ENCODE peak calls at places on chromosomes 12 and 14, in eight cellular contexts. S is neuronal stem cell; P is body of pancreas; N is Karpas-422; H is effector memory CD4-positive, alpha-beta T cell; O is CD8-positive, alpha-beta memory T cell; J is sigmoid colon; G is K562. F is an unnamed sample.
A peak's percentile ranks its signal among the peaks of the same experiment; 100 is the strongest.

GRCh38 chr12:122852336-122853275 is 17.3 kb downstream of the HIP1R start:
- DNase-seq in S (no peak), J (no peak), P (peak; percentile 38), O (no peak), N (no peak), G (no peak), H (no peak), F (no peak)

GRCh38 chr12:13471471-13471870 is 274.9 kb downstream of the EMP1 start:
- DNase-seq in G (no peak), S (no peak), N (no peak), J (no peak), H (no peak), P (no peak), O (no peak), F (no peak)

GRCh38 chr12:112353389-112353788 is 28.8 kb downstream of the HECTD4 start:
- DNase-seq in N (no peak), O (no peak), G (no peak), P (no peak), S (no peak), J (no peak), H (no peak), F (no peak)

GRCh38 chr14:55752580-55753365 is 172.8 kb downstream of the KTN1 start:
- DNase-seq in S (no peak), N (no peak), O (no peak), J (no peak), H (no peak), P (peak; percentile 71), G (no peak), F (no peak)

GRCh38 chr14:100845341-100845740 is 19.4 kb downstream of the MEG3 start:
- DNase-seq in G (no peak), H (no peak), N (no peak), J (no peak), O (no peak), P (no peak), S (no peak), F (no peak)

GRCh38 chr12:28568083-28568482 is 377.8 kb downstream of the CCDC91 start:
- DNase-seq in N (no peak), O (no peak), J (peak; percentile 70), S (no peak), P (no peak), H (no peak), G (no peak), F (no peak)

GRCh38 chr12:104938371-104938770 is 19.7 kb downstream of the SLC41A2 start:
- DNase-seq in S (no peak), G (no peak), J (no peak), O (no peak), N (no peak), P (no peak), H (no peak), F (no peak)

GRCh38 chr14:25050494-25051170 is 685 bp upstream of the STXBP6 start:
- DNase-seq in P (peak; percentile 37), S (peak; percentile 18), O (no peak), H (no peak), J (no peak), N (no peak), G (no peak), F (no peak)

GRCh38 chr14:85415015-85415712 is 114.8 kb upstream of the FLRT2 start:
- DNase-seq in P (peak; percentile 33), G (no peak), S (no peak), O (no peak), H (no peak), J (peak; percentile 65), N (no peak), F (no peak)

GRCh38 chr14:31777312-31777711 is 216.1 kb downstream of the NUBPL start:
- DNase-seq in S (no peak), G (no peak), H (no peak), J (no peak), N (no peak), O (no peak), P (no peak), F (no peak)

GRCh38 chr14:32043624-32044023 is 33.5 kb upstream of the ARHGAP5 start:
- DNase-seq in N (no peak), S (no peak), G (no peak), H (no peak), J (no peak), P (no peak), O (no peak), F (no peak)

GRCh38 chr12:122097641-122098364 is 19.2 kb downstream of the MLXIP start:
- DNase-seq in J (peak; percentile 65), H (no peak), G (peak; percentile 86), O (no peak), N (no peak), P (peak; percentile 98), S (no peak), F (no peak)

GRCh38 chr14:23024612-23025075 is 10.1 kb downstream of the PSMB5 start:
- DNase-seq in S (no peak), G (no peak), N (no peak), J (no peak), H (no peak), O (no peak), P (no peak), F (no peak)

GRCh38 chr12:105225505-105225904 is 10.5 kb downstream of the APPL2 start:
- DNase-seq in H (no peak), N (no peak), O (no peak), P (no peak), J (no peak), S (no peak), G (no peak), F (no peak)

GRCh38 chr12:132736378-132736777 is 25.3 kb downstream of the ANKLE2 start:
- DNase-seq in S (no peak), H (no peak), N (no peak), G (no peak), P (no peak), O (no peak), J (no peak), F (no peak)

GRCh38 chr12:124374147-124374546 is 79.3 kb downstream of the RFLNA start:
- DNase-seq in J (no peak), S (no peak), N (no peak), O (no peak), G (no peak), H (no peak), P (no peak), F (no peak)

GRCh38 chr12:124376435-124376834 is 81.5 kb downstream of the RFLNA start:
- DNase-seq in G (no peak), N (no peak), J (no peak), H (no peak), O (no peak), S (no peak), P (no peak), F (no peak)

GRCh38 chr12:124375141-124375788 is 80.4 kb downstream of the RFLNA start:
- DNase-seq in H (no peak), N (no peak), S (no peak), O (no peak), J (no peak), G (no peak), P (no peak), F (no peak)

GRCh38 chr12:124374567-124374966 is 79.7 kb downstream of the RFLNA start:
- DNase-seq in S (no peak), H (no peak), G (no peak), N (no peak), P (no peak), O (no peak), J (no peak), F (no peak)

DNA sequence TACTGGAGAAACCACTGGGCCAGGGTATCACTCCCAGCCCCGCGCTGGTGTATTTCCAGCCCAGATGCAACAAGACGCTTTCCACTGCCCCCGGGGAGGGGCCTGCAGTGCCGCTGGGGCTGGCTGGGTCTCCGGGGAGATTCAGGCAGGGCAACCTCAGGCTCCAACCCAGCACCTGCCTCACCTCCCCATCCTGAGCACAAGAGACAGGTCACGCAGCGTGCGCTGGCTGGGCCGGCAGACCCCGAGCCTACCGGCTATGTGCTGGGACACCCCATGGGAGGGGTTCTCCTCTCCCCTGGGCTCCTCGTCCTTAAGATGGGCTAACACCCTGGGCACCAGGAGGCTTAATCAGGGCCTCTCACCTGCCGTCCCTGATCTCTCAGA is 80.9 kb downstream of the RFLNA start:
- DNase-seq in J (no peak), P (no peak), G (no peak), O (no peak), S (no peak), H (no peak), N (no peak), F (no peak)
- H3K4me1 ChIP-seq in J (no peaks in the 10 kb centered on the region), P (peaks cover 19% of the 10 kb centered on the region), G (peaks cover 8% of the 10 kb centered on the region), O (no peaks in the 10 kb centered on the region), S (peaks cover 2% of the 10 kb centered on the region), H (no peaks in the 10 kb centered on the region), N (no peaks in the 10 kb centered on the region), F (peaks cover 11% of the 10 kb centered on the region)

DNA sequence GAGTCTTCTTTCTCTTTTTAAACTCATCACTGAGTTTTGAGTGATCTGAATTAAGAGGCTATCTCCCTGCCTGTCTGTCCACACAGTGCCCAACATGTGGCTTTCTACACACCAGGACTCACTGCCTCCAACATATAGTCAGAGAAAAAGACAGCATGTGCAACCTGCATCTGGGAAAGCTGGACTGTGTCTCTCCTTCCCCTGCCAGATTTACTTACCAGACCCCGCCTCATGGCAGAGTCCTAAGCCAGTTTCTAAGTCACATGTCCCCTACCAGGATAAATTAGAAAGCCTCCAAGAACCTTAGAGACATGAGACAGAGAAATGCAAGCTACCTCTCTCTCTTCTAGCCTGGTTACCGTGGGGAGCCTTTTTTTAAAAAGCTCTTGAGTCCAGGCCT is 2.7 kb upstream of the HDAC7 start:
- DNase-seq in O (no peak), N (no peak), G (no peak), S (no peak), J (peak; percentile 76), H (no peak), P (no peak), F (no peak)
- H3K4me1 ChIP-seq in O (peaks cover 81% of the 10 kb centered on the region), N (peaks cover 23% of the 10 kb centered on the region), G (peaks cover 41% of the 10 kb centered on the region), S (peaks cover 38% of the 10 kb centered on the region), J (peaks cover 2% of the 10 kb centered on the region), H (peaks cover 69% of the 10 kb centered on the region), P (peaks cover 53% of the 10 kb centered on the region), F (peaks cover 36% of the 10 kb centered on the region)

GRCh38 chr12:57237952-57238853 is 8.7 kb downstream of the SHMT2 start:
- DNase-seq in P (peak; percentile 21), G (peak; percentile 71), N (no peak), H (no peak), J (peak; percentile 67), S (no peak), O (no peak), F (no peak)
- H3K4me1 ChIP-seq in P (peaks cover 53% of the 10 kb centered on the region), G (peaks cover 87% of the 10 kb centered on the region), N (peaks cover 89% of the 10 kb centered on the region), H (peaks cover 66% of the 10 kb centered on the region), J (no peaks in the 10 kb centered on the region), S (peaks cover 50% of the 10 kb centered on the region), O (peaks cover 67% of the 10 kb centered on the region), F (peaks cover 19% of the 10 kb centered on the region)

GRCh38 chr12:127290251-127290650 is 976.7 kb upstream of the TMEM132C start:
- DNase-seq in H (no peak), S (no peak), P (no peak), J (no peak), G (no peak), O (no peak), N (no peak), F (no peak)

GRCh38 chr12:127294651-127295205 is 972.2 kb upstream of the TMEM132C start:
- DNase-seq in G (no peak), P (no peak), N (no peak), J (no peak), H (no peak), O (no peak), S (no peak), F (no peak)

GRCh38 chr12:127293507-127294310 is 973.3 kb upstream of the TMEM132C start:
- DNase-seq in J (no peak), N (peak; percentile 81), O (peak; percentile 8), G (peak; percentile 64), P (peak; percentile 41), S (peak; percentile 8), H (no peak), F (no peak)

GRCh38 chr12:127295630-127296029 is 971.3 kb upstream of the TMEM132C start:
- DNase-seq in P (no peak), O (no peak), G (no peak), N (no peak), S (no peak), H (no peak), J (no peak), F (no peak)

GRCh38 chr12:127292736-127293135 is 974.2 kb upstream of the TMEM132C start:
- DNase-seq in O (no peak), J (no peak), G (no peak), H (no peak), P (no peak), S (no peak), N (no peak), F (no peak)
- H3K4me1 ChIP-seq in O (no peaks in the 10 kb centered on the region), J (no peaks in the 10 kb centered on the region), G (peaks cover 3% of the 10 kb centered on the region), H (no peaks in the 10 kb centered on the region), P (no peaks in the 10 kb centered on the region), S (no peaks in the 10 kb centered on the region), N (no peaks in the 10 kb centered on the region), F (no peaks in the 10 kb centered on the region)